ENCODE peak calls at places on chromosomes 3 and 15, in nine cellular contexts. J, T, A, H, F, W, X, Y and K are unnamed samples.
A peak's percentile ranks its signal among the peaks of the same experiment; 100 is the strongest.

GRCh38 chr3:71693641-71694040 is 31.6 kb downstream of the EIF4E3 start:
- DNase-seq in J (no peak), T (no peak), A (no peak), H (no peak), F (no peak), W (no peak), X (no peak), Y (no peak), K (no peak)

GRCh38 chr3:197001106-197001971 is 28.3 kb downstream of the MELTF start:
- DNase-seq in J (no peak), T (no peak), A (no peak), H (peak; percentile 61), F (no peak), W (no peak), X (no peak), Y (no peak), K (no peak)

GRCh38 chr3:13555753-13556152 is 6.8 kb downstream of the FBLN2 start:
- DNase-seq in J (no peak), T (no peak), A (no peak), H (no peak), F (no peak), W (no peak), X (no peak), Y (no peak), K (no peak)

GRCh38 chr3:127396473-127396872 is 108.6 kb upstream of the PRR20G start:
- DNase-seq in J (no peak), T (no peak), A (no peak), H (peak; percentile 82), F (no peak), W (peak; percentile 37), X (no peak), Y (no peak), K (no peak)

GRCh38 chr3:149969110-149969944 is 1.4 kb downstream of the PFN2 start:
- DNase-seq in J (no peak), T (no peak), A (no peak), H (peak; percentile 43), F (peak; percentile 78), W (peak; percentile 90), X (no peak), Y (peak; percentile 9), K (no peak)

GRCh38 chr15:69031013-69032001 is 16.8 kb downstream of the NOX5 start:
- DNase-seq in J (no peak), T (no peak), A (peak; percentile 45), H (peak; percentile 92), F (no peak), W (peak; percentile 68), X (peak; percentile 5), Y (no peak), K (peak; percentile 10)

GRCh38 chr15:74127954-74128784 is 2.2 kb upstream of the ISLR2 start:
- DNase-seq in J (no peak), T (no peak), A (peak; percentile 12), H (peak; percentile 76), F (no peak), W (no peak), X (no peak), Y (no peak), K (no peak)

GRCh38 chr3:27345493-27345892 is 23.7 kb downstream of the NEK10 start:
- DNase-seq in J (no peak), T (no peak), A (no peak), H (no peak), F (no peak), W (no peak), X (no peak), Y (no peak), K (no peak)

GRCh38 chr3:123884258-123884831 is at the start of gene MYLK:
- DNase-seq in J (no peak), T (peak; percentile 6), A (peak; percentile 56), H (peak; percentile 93), F (peak; percentile 90), W (peak; percentile 99), X (no peak), Y (peak; percentile 84), K (peak; percentile 35)

GRCh38 chr3:187112934-187113793 is 26.1 kb downstream of the RPL39L start:
- DNase-seq in J (no peak), T (no peak), A (no peak), H (no peak), F (peak; percentile 20), W (peak; percentile 23), X (no peak), Y (no peak), K (no peak)

GRCh38 chr3:51696954-51697353 is 9.9 kb upstream of the GRM2 start:
- DNase-seq in J (no peak), T (no peak), A (no peak), H (no peak), F (no peak), W (no peak), X (no peak), Y (no peak), K (no peak)

GRCh38 chr3:155941354-155941753 is 70.9 kb downstream of the GMPS start:
- DNase-seq in J (no peak), T (no peak), A (no peak), H (no peak), F (no peak), W (no peak), X (no peak), Y (no peak), K (no peak)

GRCh38 chr3:126159476-126159875 is 20.9 kb downstream of the ALDH1L1 start:
- DNase-seq in J (no peak), T (no peak), A (no peak), H (no peak), F (no peak), W (no peak), X (no peak), Y (no peak), K (no peak)

GRCh38 chr3:44184319-44184953 is 57.2 kb upstream of the TOPAZ1 start:
- DNase-seq in J (no peak), T (no peak), A (no peak), H (peak; percentile 23), F (no peak), W (peak; percentile 67), X (no peak), Y (no peak), K (no peak)